ENCODE peak calls at places on chromosome 5, in ten cellular contexts. H is iris pigment epithelial cell; Q is stimulated activated CD8-positive, alpha-beta memory T cell treated with anti-CD3 and anti-CD28 coated beads, Interleukin-2, amount 100 ng/mL, for 1 hour; G is ecto neural progenitor cell; J is NCI-H146; M is AG09309; F is adrenal gland; B is anterior cingulate cortex; N is Right ventricle myocardium inferior; S is Calu3. R is an unnamed sample.

GRCh38 chr5:87132696-87133095 is 135.0 kb upstream of the RASA1 start:
- DNase-seq in B (no peak), H (no peak), M (no peak), F (no peak), Q (no peak), G (no peak), S (no peak), J (no peak), N (no peak), R (no peak)

GRCh38 chr5:72366324-72366976 is 46.3 kb downstream of the PTCD2 start:
- DNase-seq in N (no peak), Q (no peak), H (peak), M (peak), B (no peak), S (peak), F (peak), J (peak), G (peak), R (peak)

GRCh38 chr5:42944989-42945388 is 95.1 kb downstream of the ANXA2R start:
- DNase-seq in H (peak), N (no peak), M (peak), F (no peak), Q (no peak), B (no peak), J (no peak), S (peak), G (no peak), R (peak)

GRCh38 chr5:119420173-119420572 is 32.1 kb upstream of the HSD17B4 start:
- DNase-seq in H (no peak), Q (no peak), J (no peak), G (no peak), S (peak), M (no peak), F (no peak), B (no peak), N (no peak), R (no peak)

GRCh38 chr5:14123974-14124482 is 19.1 kb upstream of the TRIO start:
- DNase-seq in N (no peak), M (no peak), J (peak), Q (no peak), B (no peak), H (no peak), G (no peak), F (no peak), S (no peak), R (no peak)

GRCh38 chr5:139926797-139927503 is 116.1 kb downstream of the NRG2 start:
- DNase-seq in S (no peak), G (no peak), B (no peak), J (no peak), Q (no peak), H (no peak), M (no peak), F (no peak), N (no peak), R (no peak)

GRCh38 chr5:177358333-177358939 is 712 bp downstream of the RGS14 start:
- DNase-seq in B (no peak), M (no peak), J (no peak), N (peak), S (no peak), G (no peak), F (no peak), Q (no peak), H (no peak), R (no peak)

GRCh38 chr5:24591426-24591825 is 53.4 kb downstream of the CDH10 start:
- DNase-seq in H (no peak), S (no peak), F (no peak), B (no peak), M (no peak), G (no peak), J (no peak), Q (no peak), N (no peak), R (no peak)

GRCh38 chr5:1008451-1009358 is at the start of gene NKD2:
- DNase-seq in N (no peak), G (peak), H (no peak), M (no peak), F (peak), Q (no peak), S (peak), B (no peak), J (peak), R (no peak)

R was measured in fibroblast of lung.